ENCODE peak calls at places on chromosomes 4 and X, in five cellular contexts. One of them, this sample, is unnamed.

GRCh38 chr4:73345399-73345975 is 58.6 kb upstream of the ALB start:
- DNase-seq in DND-41: no peak
- DNase-seq in K562: no peak
- DNase-seq in fibroblast of lung: no peak
- DNase-seq in IMR-90: no peak
- DNase-seq in this sample: no peak

GRCh38 chr4:7892212-7893019 is 47.2 kb downstream of the AFAP1 start:
- DNase-seq in IMR-90: peak
- DNase-seq in K562: no peak
- DNase-seq in fibroblast of lung: peak
- DNase-seq in DND-41: no peak
- DNase-seq in this sample: no peak

GRCh38 chrX:9628779-9629493 is 136.7 kb downstream of the GPR143 start:
- DNase-seq in fibroblast of lung: no peak
- DNase-seq in DND-41: no peak
- DNase-seq in K562: no peak
- DNase-seq in IMR-90: no peak
- DNase-seq in this sample: no peak

GRCh38 chr4:80361329-80361900 is 25.9 kb downstream of the CFAP299 start:
- DNase-seq in fibroblast of lung: peak
- DNase-seq in IMR-90: peak
- DNase-seq in K562: peak
- DNase-seq in DND-41: no peak
- DNase-seq in this sample: peak

GRCh38 chr4:173168396-173169177 is at the start of gene GALNT7:
- DNase-seq in K562: peak
- DNase-seq in fibroblast of lung: peak
- DNase-seq in IMR-90: peak
- DNase-seq in DND-41: peak
- DNase-seq in this sample: no peak

GRCh38 chr4:180106997-180107396 is 2136.2 kb upstream of the TENM3 start:
- DNase-seq in DND-41: no peak
- DNase-seq in IMR-90: peak
- DNase-seq in fibroblast of lung: no peak
- DNase-seq in K562: no peak
- DNase-seq in this sample: no peak

GRCh38 chrX:23826216-23826615 is 43.2 kb downstream of the SAT1 start:
- DNase-seq in fibroblast of lung: no peak
- DNase-seq in DND-41: no peak
- DNase-seq in IMR-90: no peak
- DNase-seq in K562: no peak
- DNase-seq in this sample: no peak

GRCh38 chr4:65083076-65083475 is 587.2 kb downstream of the EPHA5 start:
- DNase-seq in DND-41: no peak
- DNase-seq in fibroblast of lung: no peak
- DNase-seq in IMR-90: no peak
- DNase-seq in K562: no peak
- DNase-seq in this sample: no peak

GRCh38 chr4:94532016-94532789 is 80.5 kb downstream of the PDLIM5 start:
- DNase-seq in K562: peak
- DNase-seq in fibroblast of lung: peak
- DNase-seq in DND-41: no peak
- DNase-seq in IMR-90: peak
- DNase-seq in this sample: peak

GRCh38 chrX:110683925-110684324 is 111.7 kb downstream of the CHRDL1 start:
- DNase-seq in DND-41: no peak
- DNase-seq in K562: no peak
- DNase-seq in IMR-90: no peak
- DNase-seq in fibroblast of lung: no peak
- DNase-seq in this sample: no peak

GRCh38 chr4:14906805-14907204 is 95.5 kb upstream of the CPEB2 start:
- DNase-seq in IMR-90: no peak
- DNase-seq in DND-41: peak
- DNase-seq in fibroblast of lung: no peak
- DNase-seq in K562: no peak
- DNase-seq in this sample: no peak

GRCh38 chrX:153474718-153475117 is 4.3 kb upstream of the HAUS7 start:
- DNase-seq in fibroblast of lung: peak
- DNase-seq in DND-41: peak
- DNase-seq in IMR-90: peak
- DNase-seq in K562: peak
- DNase-seq in this sample: no peak

GRCh38 chrX:147565239-147565638 is 346.5 kb upstream of the FMR1 start:
- DNase-seq in IMR-90: no peak
- DNase-seq in fibroblast of lung: peak
- DNase-seq in K562: no peak
- DNase-seq in DND-41: no peak
- DNase-seq in this sample: no peak

GRCh38 chr4:1871471-1872021 is 353 bp downstream of the NSD2 start:
- DNase-seq in K562: peak
- DNase-seq in DND-41: no peak
- DNase-seq in IMR-90: no peak
- DNase-seq in fibroblast of lung: no peak
- DNase-seq in this sample: no peak

GRCh38 chr4:3414421-3415279 is 27.1 kb upstream of the HGFAC start:
- DNase-seq in K562: no peak
- DNase-seq in IMR-90: no peak
- DNase-seq in fibroblast of lung: no peak
- DNase-seq in DND-41: no peak
- DNase-seq in this sample: no peak

GRCh38 chr4:3412257-3413020 is 29.3 kb upstream of the HGFAC start:
- DNase-seq in fibroblast of lung: no peak
- DNase-seq in IMR-90: no peak
- DNase-seq in DND-41: no peak
- DNase-seq in K562: no peak
- DNase-seq in this sample: no peak

GRCh38 chr4:3415471-3416141 is 26.2 kb upstream of the HGFAC start:
- DNase-seq in K562: no peak
- DNase-seq in IMR-90: no peak
- DNase-seq in DND-41: no peak
- DNase-seq in fibroblast of lung: no peak
- DNase-seq in this sample: no peak

GRCh38 chr4:3413217-3413671 is 28.5 kb upstream of the HGFAC start:
- DNase-seq in DND-41: no peak
- DNase-seq in fibroblast of lung: no peak
- DNase-seq in IMR-90: no peak
- DNase-seq in K562: no peak
- DNase-seq in this sample: no peak

DNA sequence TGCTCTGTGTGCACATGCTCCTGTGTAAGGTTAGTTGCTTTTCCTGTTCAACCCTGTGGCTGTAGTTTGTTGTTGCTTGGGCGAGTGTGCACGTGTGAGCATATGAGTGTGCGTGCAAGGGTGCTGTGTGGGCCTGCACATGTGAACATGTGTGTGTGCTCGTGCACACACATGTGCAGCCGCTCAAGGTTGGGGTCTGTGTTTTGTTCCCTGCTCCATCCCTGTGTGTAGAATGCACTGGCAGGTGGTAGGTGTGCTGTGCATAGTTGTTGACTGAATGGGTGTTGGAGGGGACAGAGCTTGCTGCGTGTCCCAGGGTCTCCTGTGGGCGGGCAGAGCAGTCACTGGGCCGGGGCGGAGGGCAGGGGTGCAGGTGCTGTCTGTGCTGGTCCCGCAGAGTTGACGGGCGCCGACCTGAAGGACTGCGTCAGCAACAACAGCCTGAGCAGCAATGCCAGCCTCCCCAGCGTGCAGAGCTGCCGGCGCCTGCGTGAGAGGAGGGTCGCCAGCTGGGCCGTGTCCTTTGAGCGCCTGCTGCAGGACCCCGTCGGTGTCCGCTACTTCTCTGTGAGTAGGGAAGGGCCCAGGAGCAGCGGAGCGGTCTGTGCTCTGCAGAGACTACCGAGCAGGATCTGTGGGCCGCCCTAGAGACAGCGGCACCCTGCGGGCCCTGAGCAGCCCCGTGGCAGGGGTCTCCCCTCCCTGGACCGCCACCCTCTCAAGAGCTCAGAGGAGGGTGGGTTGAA is 27.9 kb upstream of the HGFAC start:
- DNase-seq in fibroblast of lung: no peak
- DNase-seq in K562: no peak
- DNase-seq in IMR-90: no peak
- DNase-seq in DND-41: no peak
- DNase-seq in this sample: no peak
- H2AFZ ChIP-seq in fibroblast of lung: no peak
- H2AFZ ChIP-seq in K562: no peak
- H2AFZ ChIP-seq in IMR-90: no peak
- H2AFZ ChIP-seq in DND-41: no peak
- H2AFZ ChIP-seq in this sample: no peak

DNA sequence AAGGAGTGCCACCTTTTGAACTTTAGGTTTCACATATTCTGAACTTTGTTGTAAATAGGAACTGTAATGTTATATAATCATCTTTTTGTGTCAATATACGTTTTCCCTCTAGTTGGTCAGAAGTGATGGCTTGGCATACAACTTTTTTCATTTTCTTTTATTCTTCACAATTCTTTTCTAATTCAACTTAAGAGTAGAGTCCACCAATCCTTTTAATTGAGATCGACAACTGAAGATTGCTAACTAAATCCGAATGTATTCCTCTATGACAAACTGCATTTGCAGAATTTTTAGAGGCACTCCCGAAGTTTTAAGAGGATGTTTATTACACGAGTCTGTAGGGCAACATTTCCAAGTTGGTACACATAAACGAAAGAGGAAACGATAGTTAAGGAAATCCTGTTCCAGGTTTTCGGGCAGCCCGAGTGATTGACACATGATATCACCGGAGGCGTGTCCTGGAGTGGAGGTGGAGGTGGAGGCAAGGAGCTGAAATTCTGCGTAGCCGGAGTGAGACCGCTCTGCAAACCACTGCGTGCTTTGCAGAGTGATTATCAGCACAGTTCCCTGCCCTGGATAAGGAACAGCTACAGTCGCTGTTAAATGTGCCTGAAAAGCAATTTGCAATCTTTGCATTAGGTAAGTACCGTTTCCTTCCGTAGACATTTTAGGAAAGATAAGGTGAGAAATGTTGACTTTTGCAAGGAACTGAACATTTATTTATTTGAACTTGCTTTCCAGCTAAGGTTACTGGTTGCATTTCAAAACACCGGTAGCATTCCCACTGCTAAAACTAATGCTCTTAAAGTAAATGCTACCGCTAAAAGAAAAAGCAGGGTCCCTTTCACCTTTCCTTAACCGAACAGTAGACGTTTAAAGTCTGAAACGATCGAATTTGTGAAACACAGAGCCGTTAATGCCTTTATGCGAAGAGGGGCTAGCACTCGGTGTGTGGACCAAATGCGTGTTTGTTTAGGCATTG is at the start of gene SPRY1:
- DNase-seq in K562: peak
- DNase-seq in IMR-90: peak
- DNase-seq in DND-41: peak
- DNase-seq in fibroblast of lung: peak
- DNase-seq in this sample: peak
- H2AFZ ChIP-seq in K562: peak
- H2AFZ ChIP-seq in IMR-90: peak
- H2AFZ ChIP-seq in DND-41: peak
- H2AFZ ChIP-seq in fibroblast of lung: peak
- H2AFZ ChIP-seq in this sample: peak

GRCh38 chrX:43655961-43656494 is at the start of gene MAOA:
- DNase-seq in K562: no peak
- DNase-seq in DND-41: no peak
- DNase-seq in IMR-90: no peak
- DNase-seq in fibroblast of lung: peak
- DNase-seq in this sample: no peak
- H2AFZ ChIP-seq in K562: no peak
- H2AFZ ChIP-seq in DND-41: peak
- H2AFZ ChIP-seq in IMR-90: peak
- H2AFZ ChIP-seq in fibroblast of lung: peak
- H2AFZ ChIP-seq in this sample: peak

DNA sequence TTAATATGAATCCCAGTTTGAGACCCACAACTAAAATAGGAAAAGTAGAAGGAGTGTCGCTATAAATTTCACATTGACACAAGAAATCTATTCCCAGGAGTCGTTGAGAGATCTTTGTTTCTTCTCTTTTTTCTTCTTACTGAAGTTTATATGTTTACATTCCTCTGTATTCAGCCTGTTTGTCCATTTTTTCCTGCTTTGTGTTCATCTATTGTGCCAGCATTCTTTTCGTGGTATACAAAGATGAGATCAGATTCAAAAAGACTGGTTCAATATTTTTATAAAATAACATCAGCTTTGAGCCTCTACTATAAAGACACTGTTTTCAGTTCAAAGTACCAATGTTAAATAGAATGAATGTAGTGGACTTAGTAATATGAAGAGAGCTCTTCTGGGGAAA is 95.4 kb upstream of the MYOZ2 start:
- DNase-seq in IMR-90: no peak
- DNase-seq in K562: no peak
- DNase-seq in DND-41: no peak
- DNase-seq in fibroblast of lung: no peak
- DNase-seq in this sample: no peak
- H2AFZ ChIP-seq in IMR-90: no peak
- H2AFZ ChIP-seq in K562: no peak
- H2AFZ ChIP-seq in DND-41: no peak
- H2AFZ ChIP-seq in fibroblast of lung: peak
- H2AFZ ChIP-seq in this sample: peak